ENCODE peak calls at places on chromosomes 3 and 15, in five cellular contexts. One of them, this sample, is unnamed.

GRCh38 chr3:17478673-17479072 is 263.8 kb downstream of the TBC1D5 start:
- DNase-seq in OCI-LY7: no peak
- DNase-seq in iris pigment epithelial cell: peak
- DNase-seq in hippocampal formation: no peak
- DNase-seq in neural crest cell: no peak
- DNase-seq in this sample: no peak

GRCh38 chr3:14138878-14139659 is 14.2 kb downstream of the TMEM43 start:
- DNase-seq in OCI-LY7: no peak
- DNase-seq in iris pigment epithelial cell: no peak
- DNase-seq in hippocampal formation: no peak
- DNase-seq in neural crest cell: no peak
- DNase-seq in this sample: no peak

GRCh38 chr15:101773496-101774100 is 29.7 kb upstream of the OR4F6 start:
- DNase-seq in OCI-LY7: peak
- DNase-seq in iris pigment epithelial cell: no peak
- DNase-seq in hippocampal formation: no peak
- DNase-seq in neural crest cell: no peak
- DNase-seq in this sample: no peak

GRCh38 chr3:144809381-144809780 is 837.8 kb downstream of the DIPK2A start:
- DNase-seq in OCI-LY7: no peak
- DNase-seq in iris pigment epithelial cell: no peak
- DNase-seq in hippocampal formation: no peak
- DNase-seq in neural crest cell: no peak
- DNase-seq in this sample: no peak

GRCh38 chr15:68184616-68185470 is 20.3 kb downstream of the CALML4 start:
- DNase-seq in OCI-LY7: no peak
- DNase-seq in iris pigment epithelial cell: no peak
- DNase-seq in hippocampal formation: no peak
- DNase-seq in neural crest cell: no peak
- DNase-seq in this sample: no peak

GRCh38 chr3:45841380-45841700 is 579 bp downstream of the LZTFL1 start:
- DNase-seq in OCI-LY7: peak
- DNase-seq in iris pigment epithelial cell: peak
- DNase-seq in hippocampal formation: no peak
- DNase-seq in neural crest cell: peak
- DNase-seq in this sample: no peak

GRCh38 chr3:101781166-101781565 is 2.2 kb downstream of the NXPE3 start:
- DNase-seq in OCI-LY7: no peak
- DNase-seq in iris pigment epithelial cell: no peak
- DNase-seq in hippocampal formation: no peak
- DNase-seq in neural crest cell: no peak
- DNase-seq in this sample: no peak

GRCh38 chr15:31372635-31373091 is 46.0 kb downstream of the KLF13 start:
- DNase-seq in OCI-LY7: no peak
- DNase-seq in iris pigment epithelial cell: peak
- DNase-seq in hippocampal formation: peak
- DNase-seq in neural crest cell: peak
- DNase-seq in this sample: no peak

GRCh38 chr3:147941984-147942383 is 532.8 kb downstream of the ZIC1 start:
- DNase-seq in OCI-LY7: no peak
- DNase-seq in iris pigment epithelial cell: no peak
- DNase-seq in hippocampal formation: no peak
- DNase-seq in neural crest cell: no peak
- DNase-seq in this sample: no peak

GRCh38 chr3:20039765-20040475 is at the start of gene KAT2B:
- DNase-seq in OCI-LY7: peak
- DNase-seq in iris pigment epithelial cell: peak
- DNase-seq in hippocampal formation: peak
- DNase-seq in neural crest cell: peak
- DNase-seq in this sample: peak

GRCh38 chr15:95558131-95558530 is 772.4 kb upstream of the NR2F2 start:
- DNase-seq in OCI-LY7: no peak
- DNase-seq in iris pigment epithelial cell: peak
- DNase-seq in hippocampal formation: no peak
- DNase-seq in neural crest cell: no peak
- DNase-seq in this sample: no peak

GRCh38 chr3:150744041-150745026 is 18.6 kb downstream of the SIAH2 start:
- DNase-seq in OCI-LY7: no peak
- DNase-seq in iris pigment epithelial cell: no peak
- DNase-seq in hippocampal formation: no peak
- DNase-seq in neural crest cell: no peak
- DNase-seq in this sample: no peak

GRCh38 chr3:115325539-115325938 is 178.5 kb upstream of the ZBTB20 start:
- DNase-seq in OCI-LY7: peak
- DNase-seq in iris pigment epithelial cell: peak
- DNase-seq in hippocampal formation: no peak
- DNase-seq in neural crest cell: peak
- DNase-seq in this sample: no peak

This sample was measured in anterior cingulate cortex.